ENCODE peak calls at places on chromosomes 16 and 17, in four cellular contexts. Q, C, W and T are unnamed samples. For H3K4me1, H3K36me3 and H4K20me1, the result is how much of the 10 kb centered on the place peaks cover.

GRCh38 chr17:29674270-29674669 is 51.6 kb upstream of the CORO6 start:
- DNase-seq in Q (no peak), C (no peak), W (peak), T (no peak)

GRCh38 chr17:77312786-77313599 is 172.2 kb downstream of the SEC14L1 start:
- DNase-seq in Q (no peak), C (peak), W (no peak), T (no peak)

GRCh38 chr17:64455993-64456885 is 7.3 kb downstream of the MILR1 start:
- DNase-seq in Q (no peak), C (no peak), W (peak), T (no peak)

GRCh38 chr17:7883781-7884386 is 4.7 kb upstream of the CHD3 start:
- DNase-seq in Q (peak), C (peak), W (no peak), T (no peak)

GRCh38 chr17:77127735-77128361 is 12.9 kb upstream of the SEC14L1 start:
- DNase-seq in Q (no peak), C (no peak), W (no peak), T (no peak)

GRCh38 chr16:17277981-17278381 is 192.8 kb downstream of the XYLT1 start:
- DNase-seq in Q (no peak), C (peak), W (no peak), T (no peak)

GRCh38 chr16:57590654-57591085 is 37.8 kb upstream of the ADGRG1 start:
- DNase-seq in Q (peak), C (peak), W (no peak), T (peak)

GRCh38 chr16:31869511-31870201 is 4.0 kb upstream of the ZNF267 start:
- DNase-seq in Q (peak), C (peak), W (peak), T (peak)

GRCh38 chr17:63478814-63479494 is 2.1 kb downstream of the ACE start:
- DNase-seq in Q (peak), C (peak), W (peak), T (peak)

GRCh38 chr17:49565948-49566491 is 9.7 kb upstream of the NXPH3 start:
- DNase-seq in Q (peak), C (no peak), W (no peak), T (peak)

GRCh38 chr17:45228985-45229517 is 7.4 kb downstream of the FMNL1 start:
- DNase-seq in Q (peak), C (peak), W (peak), T (peak)

GRCh38 chr16:30773826-30774225 is 11.7 kb downstream of the RNF40 start:
- DNase-seq in Q (no peak), C (no peak), W (no peak), T (no peak)

GRCh38 chr16:51133130-51133529 is 17.9 kb downstream of the SALL1 start:
- DNase-seq in Q (no peak), C (no peak), W (no peak), T (no peak)

GRCh38 chr16:23110257-23110899 is 38.9 kb downstream of the USP31 start:
- DNase-seq in Q (peak), C (peak), W (no peak), T (no peak)

GRCh38 chr16:58497935-58498334 is 2.0 kb upstream of the NDRG4 start:
- DNase-seq in Q (no peak), C (no peak), W (no peak), T (no peak)

GRCh38 chr16:73354426-73354825 is 306.5 kb upstream of the ZFHX3 start:
- DNase-seq in Q (no peak), C (no peak), W (no peak), T (no peak)

GRCh38 chr17:81034779-81035388 is at the start of gene BAIAP2:
- DNase-seq in Q (peak), C (peak), W (peak), T (peak)

GRCh38 chr17:81034168-81034777 is 678 bp upstream of the BAIAP2 start:
- DNase-seq in Q (no peak), C (no peak), W (no peak), T (no peak)

GRCh38 chr17:81032641-81033422 is 2.1 kb upstream of the BAIAP2 start:
- DNase-seq in Q (no peak), C (no peak), W (no peak), T (no peak)

GRCh38 chr17:81031571-81032550 is 3.1 kb upstream of the BAIAP2 start:
- DNase-seq in Q (no peak), C (no peak), W (no peak), T (no peak)

DNA sequence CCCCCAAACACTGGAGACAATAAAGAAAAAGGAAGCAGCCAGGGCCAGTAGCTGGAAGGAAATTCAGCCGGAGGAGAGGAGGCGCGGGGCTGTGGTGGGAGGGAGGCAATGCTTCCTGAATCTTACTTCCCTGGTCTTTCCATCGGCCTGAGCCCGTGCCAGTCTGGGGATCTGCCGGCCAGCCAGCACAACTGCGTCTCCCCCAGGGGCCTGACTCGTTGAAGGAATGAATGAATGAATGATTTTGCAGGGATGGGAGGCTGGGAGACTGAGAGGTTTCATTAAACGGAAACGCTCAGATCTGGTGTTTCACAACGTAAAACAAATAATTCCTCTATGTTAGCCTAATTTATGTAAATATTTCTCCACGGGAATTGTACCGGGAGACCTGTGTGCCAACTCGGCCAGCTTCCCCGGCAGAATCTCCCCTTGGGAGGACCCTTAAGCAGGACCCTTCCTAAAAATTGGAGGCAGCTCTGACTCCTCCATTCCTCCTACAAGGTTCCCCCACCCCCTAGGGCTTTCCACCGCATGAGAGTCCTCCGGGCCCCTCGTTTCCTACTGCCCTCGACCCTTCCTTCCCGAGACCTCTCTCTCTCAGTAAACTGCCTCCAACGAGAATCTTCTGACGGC is 1.3 kb upstream of the BAIAP2 start:
- DNase-seq in Q (no peak), C (no peak), W (no peak), T (no peak)
- H3K4me1 ChIP-seq in Q (under half), C (under half), W (under half), T (under half)

GRCh38 chr16:84486551-84487235 is 17.8 kb downstream of the MEAK7 start:
- DNase-seq in Q (no peak), C (no peak), W (no peak), T (no peak)
- H3K36me3 ChIP-seq in Q (under half), C (under half), W (under half), T (under half)

GRCh38 chr16:67855789-67856188 is 8.3 kb upstream of the CENPT start:
- DNase-seq in Q (no peak), C (no peak), W (no peak), T (no peak)
- H4K20me1 ChIP-seq in Q (under half), C (under half), W (under half), T (half or more)

GRCh38 chr16:81551141-81551808 is 106.7 kb downstream of the CMIP start:
- DNase-seq in Q (peak), C (peak), W (no peak), T (no peak)
- H3K4me1 ChIP-seq in Q (under half), C (under half), W (under half), T (under half)

DNA sequence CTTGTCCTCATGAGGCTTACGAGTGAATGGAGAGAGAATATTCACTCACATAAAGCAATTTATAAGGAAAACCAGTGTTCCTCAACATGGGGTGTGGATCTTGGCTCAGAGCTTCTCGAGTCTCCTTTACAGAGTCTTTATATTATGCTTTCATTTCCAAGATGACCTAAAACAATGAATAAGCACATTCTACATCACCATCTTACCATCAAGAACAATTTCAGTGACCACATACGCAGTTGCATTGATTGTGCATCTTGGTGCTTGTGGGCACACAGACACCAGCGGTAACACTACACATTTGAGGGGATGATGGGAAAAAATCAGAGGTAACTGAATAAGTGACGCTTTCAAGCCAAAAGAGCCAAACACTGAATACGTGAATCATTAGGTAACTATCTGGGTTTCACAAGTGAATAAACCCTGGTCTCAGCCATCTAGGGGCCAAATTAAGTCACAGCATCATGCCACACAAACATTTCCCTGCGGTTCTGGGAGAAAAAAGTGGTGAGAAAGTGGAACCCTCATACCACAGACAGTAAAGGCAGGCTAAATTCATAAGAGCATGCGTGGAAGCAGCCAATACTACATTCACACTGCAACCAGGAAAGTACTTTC is 9.4 kb downstream of the CWC25 start:
- DNase-seq in Q (peak), C (peak), W (no peak), T (no peak)
- H3K36me3 ChIP-seq in Q (under half), C (under half), W (under half), T (under half)

GRCh38 chr16:49766280-49766679 is 89.6 kb downstream of the ZNF423 start:
- DNase-seq in Q (no peak), C (no peak), W (no peak), T (no peak)
- H4K20me1 ChIP-seq in Q (under half), C (under half), W (under half), T (under half)

DNA sequence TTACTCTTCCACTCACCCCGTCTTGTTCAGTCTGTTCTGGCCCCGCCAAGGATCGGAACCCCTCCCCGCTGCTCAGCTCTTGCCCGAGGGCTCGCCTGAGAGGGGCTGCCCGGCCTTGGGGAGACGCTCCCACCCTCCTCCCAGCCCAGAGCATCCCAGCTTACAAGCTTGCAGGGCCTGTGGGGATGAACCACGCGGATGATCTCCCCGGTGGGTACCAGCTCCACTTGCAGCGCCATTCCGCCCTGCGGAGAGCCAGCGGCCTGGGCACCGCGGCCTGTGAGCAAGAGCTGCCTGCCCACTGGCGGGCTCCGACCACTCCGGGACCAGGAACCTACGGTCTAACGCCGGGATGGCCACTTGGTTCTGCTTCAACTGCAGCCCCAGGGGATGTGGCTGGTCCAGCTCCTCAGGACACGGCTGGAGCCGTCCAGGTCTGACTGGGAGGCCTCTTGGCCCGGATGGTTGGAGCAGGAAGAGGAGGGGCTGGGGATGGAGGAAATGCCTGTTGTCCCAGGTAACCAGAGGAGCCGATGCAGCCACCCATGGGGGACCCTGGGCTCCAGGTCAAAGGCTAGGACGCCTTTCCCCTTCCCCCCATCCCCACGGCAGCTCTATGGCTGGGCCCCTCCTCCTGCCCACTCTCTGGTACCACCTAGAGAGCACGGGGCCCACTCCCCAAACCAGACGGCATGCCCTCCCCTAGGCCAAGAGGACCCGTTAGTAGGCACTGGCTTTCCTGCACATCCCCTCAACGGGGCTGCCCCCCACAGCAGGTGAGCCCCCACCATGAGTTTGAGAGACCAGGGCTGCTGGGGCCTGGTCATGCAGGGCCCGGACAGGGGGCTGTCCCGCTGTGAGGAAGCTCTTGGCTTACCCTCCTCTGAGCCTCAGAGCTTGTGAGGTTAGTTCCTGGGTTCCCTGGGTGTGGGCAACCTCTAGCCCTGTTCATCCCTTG is at the start of gene MYO1C:
- DNase-seq in Q (peak), C (no peak), W (no peak), T (no peak)
- H3K4me1 ChIP-seq in Q (under half), C (under half), W (under half), T (under half)

DNA sequence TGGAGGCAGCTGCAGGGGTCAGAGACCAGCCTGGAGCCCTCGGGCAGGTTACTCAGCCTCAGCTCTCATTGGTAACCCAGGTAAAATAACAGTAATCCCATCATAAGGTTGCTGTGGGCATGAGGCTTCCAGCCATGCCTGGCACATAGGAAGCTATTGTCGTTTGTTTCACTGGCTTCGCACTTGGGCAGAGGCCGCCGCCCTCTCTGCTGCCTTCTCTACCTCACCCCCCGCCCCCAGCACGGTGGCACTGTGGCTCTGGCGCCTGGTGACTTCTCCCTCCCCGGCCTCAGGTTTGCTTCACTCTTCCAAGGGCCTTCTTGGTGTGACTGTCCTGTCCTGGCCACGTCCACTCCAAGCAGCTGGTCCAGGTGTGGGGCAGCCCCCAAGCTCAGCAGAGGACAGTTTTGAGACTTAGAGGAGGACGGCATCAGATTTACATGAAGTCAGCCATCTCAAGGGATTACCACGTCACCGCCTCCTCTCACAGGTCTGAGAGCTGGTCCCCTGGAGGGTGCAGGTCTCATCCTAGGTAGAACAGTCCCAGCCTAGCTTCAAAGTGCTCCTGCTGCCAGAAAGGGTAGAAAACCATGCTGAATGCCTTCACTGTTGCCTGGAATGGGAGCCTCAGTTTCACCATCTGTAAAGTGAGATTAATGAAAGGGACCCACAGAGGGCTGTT is 34.8 kb downstream of the SREBF1 start:
- DNase-seq in Q (no peak), C (no peak), W (no peak), T (no peak)
- H3K36me3 ChIP-seq in Q (under half), C (under half), W (under half), T (under half)

DNA sequence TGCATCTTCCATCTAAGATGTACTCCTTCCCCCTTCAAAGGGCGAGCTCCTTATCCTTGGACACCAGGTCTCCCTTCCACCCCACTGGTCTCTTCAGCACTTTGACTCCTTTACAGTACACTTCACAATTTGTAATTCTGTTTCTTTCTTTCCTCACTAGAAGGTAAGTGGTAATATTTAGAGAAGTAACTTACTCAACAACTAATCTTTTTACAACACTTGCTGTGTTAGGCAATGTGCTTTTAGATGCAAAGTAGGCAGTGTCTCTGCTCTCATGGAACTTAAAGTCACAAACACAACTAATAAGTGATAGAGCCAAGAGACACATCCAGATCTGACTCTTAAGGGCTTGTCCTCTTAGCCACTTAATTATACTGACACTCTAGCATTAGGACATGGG is 6.4 kb downstream of the SIAH1 start:
- DNase-seq in Q (no peak), C (no peak), W (no peak), T (no peak)
- H4K20me1 ChIP-seq in Q (half or more), C (under half), W (under half), T (half or more)